ENCODE peak calls at places on chromosomes 7 and 10, in seven cellular contexts. S is BJ, Z is AG09309, U is choroid plexus epithelial cell, E is PC-3, R is Panc1, B is IMR-90. J is an unnamed sample.

GRCh38 chr10:49365675-49366415 is 30.0 kb downstream of the DRGX start:
- DNase-seq in E (no peak), B (no peak), U (no peak), S (no peak), R (no peak), Z (no peak), J (no peak)

GRCh38 chr10:127976286-127976685 is 69.4 kb downstream of the PTPRE start:
- DNase-seq in R (no peak), E (no peak), U (no peak), S (no peak), Z (no peak), B (no peak), J (no peak)

GRCh38 chr10:31749981-31750850 is 178.4 kb downstream of the ARHGAP12 start:
- DNase-seq in E (no peak), R (no peak), Z (no peak), B (no peak), S (no peak), U (no peak), J (no peak)

GRCh38 chr7:18290223-18290622 is 205.3 kb upstream of the HDAC9 start:
- DNase-seq in R (no peak), U (no peak), Z (no peak), S (no peak), E (no peak), B (no peak), J (no peak)

GRCh38 chr10:26612151-26612915 is 85.2 kb upstream of the PDSS1 start:
- DNase-seq in B (no peak), R (no peak), E (no peak), Z (no peak), U (no peak), S (no peak), J (no peak)

GRCh38 chr10:36759111-36759805 is 366.1 kb upstream of the ANKRD30A start:
- DNase-seq in B (peak; percentile 93), S (peak; percentile 77), Z (peak; percentile 90), E (peak; percentile 100), R (peak; percentile 28), U (peak; percentile 91), J (peak; percentile 68)

GRCh38 chr7:91193141-91193540 is 71.1 kb upstream of the FZD1 start:
- DNase-seq in S (no peak), E (no peak), Z (no peak), R (no peak), B (peak; percentile 54), U (peak; percentile 49), J (peak; percentile 12)

GRCh38 chr10:78991187-78991586 is 77.6 kb upstream of the ZMIZ1 start:
- DNase-seq in Z (no peak), E (peak; percentile 100), S (no peak), B (peak; percentile 46), R (peak; percentile 13), U (no peak), J (no peak)

GRCh38 chr7:29977926-29978652 is 11.5 kb downstream of the SCRN1 start:
- DNase-seq in R (no peak), Z (no peak), U (no peak), B (no peak), S (no peak), E (peak; percentile 13), J (no peak)

GRCh38 chr7:117970806-117971205 is 97.6 kb upstream of the CTTNBP2 start:
- DNase-seq in E (no peak), B (no peak), Z (no peak), U (no peak), R (no peak), S (no peak), J (no peak)

GRCh38 chr7:157465597-157466348 is 129.0 kb downstream of the DNAJB6 start:
- DNase-seq in U (peak; percentile 30), E (no peak), R (no peak), Z (no peak), S (no peak), B (no peak), J (no peak)

GRCh38 chr10:35639651-35640311 is 2.3 kb downstream of the FZD8 start:
- DNase-seq in B (peak; percentile 70), R (no peak), E (peak; percentile 81), U (peak; percentile 57), S (no peak), Z (no peak), J (no peak)

GRCh38 chr10:78038105-78038504 is 4.4 kb downstream of the RPS24 start:
- DNase-seq in E (peak; percentile 74), U (no peak), R (no peak), S (no peak), Z (no peak), B (peak; percentile 54), J (no peak)

GRCh38 chr10:71150811-71151210 is 61.6 kb upstream of the UNC5B start:
- DNase-seq in E (no peak), Z (no peak), R (no peak), B (no peak), U (no peak), S (no peak), J (no peak)

GRCh38 chr10:73110345-73110849 is at the start of gene NUDT13:
- DNase-seq in U (peak; percentile 85), E (peak; percentile 72), R (no peak), B (peak; percentile 73), S (no peak), Z (no peak), J (no peak)

GRCh38 chr7:80183900-80184685 is 49.5 kb downstream of the GNAI1 start:
- DNase-seq in U (peak; percentile 34), E (no peak), Z (no peak), B (no peak), R (no peak), S (no peak), J (no peak)

DNA sequence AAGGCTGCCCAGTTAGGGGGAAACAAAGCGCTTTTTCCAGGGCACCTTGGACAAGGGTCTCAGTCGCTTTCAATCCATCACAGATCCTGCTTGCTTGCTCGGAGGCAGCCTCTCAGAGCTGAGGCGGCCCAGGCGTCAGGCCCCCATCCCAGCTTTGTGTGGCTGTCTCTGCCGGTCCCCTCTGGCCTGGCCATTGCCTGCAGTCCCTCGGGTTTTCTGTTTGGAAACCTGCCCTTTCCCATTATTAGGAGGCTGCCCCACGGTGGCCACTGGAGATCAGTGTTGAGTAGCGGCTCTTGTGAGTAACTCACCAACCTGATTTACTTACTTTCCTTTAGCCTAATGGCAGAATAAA is 216.1 kb downstream of the GLRX3 start:
- DNase-seq in Z (no peak), R (no peak), E (no peak), B (no peak), U (no peak), S (no peak), J (no peak)
- TF ChIP-seq CTCF in Z (no peak), R (no peak), E (no peak), B (no peak), U (no peak), S (no peak), J (no peak)

DNA sequence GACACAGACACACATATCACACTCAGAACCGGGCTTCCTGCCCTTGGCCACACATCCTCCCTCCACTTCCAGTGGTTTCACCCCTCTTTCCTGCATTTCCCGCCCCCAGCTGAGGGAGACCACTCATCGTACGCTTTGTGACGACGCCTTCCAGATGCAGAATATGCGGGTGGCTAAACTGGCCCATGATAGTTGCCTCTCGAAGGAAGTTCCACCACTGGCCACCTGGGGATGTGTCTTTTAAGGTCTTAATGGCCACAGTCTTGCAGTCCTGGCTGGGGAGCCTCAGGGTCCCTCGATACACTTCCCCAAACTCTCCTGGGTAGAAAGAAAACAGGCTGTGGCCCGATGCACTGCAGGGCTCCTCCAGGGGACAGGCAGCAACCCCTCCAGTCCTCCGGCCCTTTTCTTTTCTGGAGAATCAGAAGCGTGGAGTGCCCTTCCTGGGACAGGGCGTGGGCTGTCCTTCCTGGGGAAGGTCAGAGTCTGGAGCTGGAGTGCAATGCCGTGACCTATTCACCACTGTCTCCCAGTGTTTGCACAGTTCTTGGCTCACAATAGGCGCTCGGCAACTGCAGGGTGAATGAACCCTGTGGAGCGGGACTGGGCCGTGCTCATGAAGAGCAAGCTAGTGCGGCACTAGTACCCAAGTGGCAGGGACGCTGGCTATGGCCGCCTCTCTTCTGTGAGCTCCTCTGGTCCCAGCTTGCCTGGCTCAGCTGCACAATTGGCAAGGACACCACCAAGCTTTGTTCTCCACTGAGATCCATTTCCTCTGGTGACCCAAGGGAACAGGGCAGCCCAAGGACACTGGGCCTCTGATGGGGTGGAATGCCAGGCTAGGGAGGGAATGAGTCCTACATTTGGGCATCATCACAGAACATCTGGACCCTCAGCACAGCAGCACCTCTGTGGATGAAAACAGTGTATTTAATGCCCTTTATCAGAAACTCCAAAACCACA is 13.2 kb downstream of the EPHA1 start:
- DNase-seq in S (no peak), Z (no peak), U (no peak), R (no peak), B (no peak), E (no peak), J (no peak)
- TF ChIP-seq CTCF in S (no peak), Z (peak; percentile 27), U (peak; percentile 46), R (no peak), B (peak; percentile 16), E (peak; percentile 29), J (peak; percentile 22)

DNA sequence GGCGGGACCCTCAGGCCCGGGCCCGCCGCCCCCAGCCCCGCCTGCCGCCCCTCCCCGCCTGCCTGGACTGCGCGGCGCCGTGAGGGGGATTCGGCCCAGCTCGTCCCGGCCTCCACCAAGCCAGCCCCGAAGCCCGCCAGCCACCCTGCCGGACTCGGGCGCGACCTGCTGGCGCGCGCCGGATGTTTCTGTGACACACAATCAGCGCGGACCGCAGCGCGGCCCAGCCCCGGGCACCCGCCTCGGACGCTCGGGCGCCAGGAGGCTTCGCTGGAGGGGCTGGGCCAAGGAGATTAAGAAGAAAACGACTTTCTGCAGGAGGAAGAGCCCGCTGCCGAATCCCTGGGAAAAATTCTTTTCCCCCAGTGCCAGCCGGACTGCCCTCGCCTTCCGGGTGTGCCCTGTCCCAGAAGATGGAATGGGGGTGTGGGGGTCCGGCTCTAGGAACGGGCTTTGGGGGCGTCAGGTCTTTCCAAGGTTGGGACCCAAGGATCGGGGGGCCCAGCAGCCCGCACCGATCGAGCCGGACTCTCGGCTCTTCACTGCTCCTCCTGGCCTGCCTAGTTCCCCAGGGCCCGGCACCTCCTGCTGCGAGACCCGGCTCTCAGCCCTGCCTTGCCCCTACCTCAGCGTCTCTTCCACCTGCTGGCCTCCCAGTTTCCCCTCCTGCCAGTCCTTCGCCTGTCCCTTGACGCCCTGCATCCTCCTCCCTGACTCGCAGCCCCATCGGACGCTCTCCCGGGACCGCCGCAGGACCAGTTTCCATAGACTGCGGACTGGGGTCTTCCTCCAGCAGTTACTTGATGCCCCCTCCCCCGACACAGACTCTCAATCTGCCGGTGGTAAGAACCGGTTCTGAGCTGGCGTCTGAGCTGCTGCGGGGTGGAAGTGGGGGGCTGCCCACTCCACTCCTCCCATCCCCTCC is 82.7 kb downstream of the PAX2 start:
- DNase-seq in Z (no peak), E (peak; percentile 30), B (no peak), S (no peak), R (no peak), U (no peak), J (no peak)
- TF ChIP-seq CTCF in Z (no peak), E (no peak), B (no peak), S (no peak), R (no peak), U (no peak), J (no peak)

DNA sequence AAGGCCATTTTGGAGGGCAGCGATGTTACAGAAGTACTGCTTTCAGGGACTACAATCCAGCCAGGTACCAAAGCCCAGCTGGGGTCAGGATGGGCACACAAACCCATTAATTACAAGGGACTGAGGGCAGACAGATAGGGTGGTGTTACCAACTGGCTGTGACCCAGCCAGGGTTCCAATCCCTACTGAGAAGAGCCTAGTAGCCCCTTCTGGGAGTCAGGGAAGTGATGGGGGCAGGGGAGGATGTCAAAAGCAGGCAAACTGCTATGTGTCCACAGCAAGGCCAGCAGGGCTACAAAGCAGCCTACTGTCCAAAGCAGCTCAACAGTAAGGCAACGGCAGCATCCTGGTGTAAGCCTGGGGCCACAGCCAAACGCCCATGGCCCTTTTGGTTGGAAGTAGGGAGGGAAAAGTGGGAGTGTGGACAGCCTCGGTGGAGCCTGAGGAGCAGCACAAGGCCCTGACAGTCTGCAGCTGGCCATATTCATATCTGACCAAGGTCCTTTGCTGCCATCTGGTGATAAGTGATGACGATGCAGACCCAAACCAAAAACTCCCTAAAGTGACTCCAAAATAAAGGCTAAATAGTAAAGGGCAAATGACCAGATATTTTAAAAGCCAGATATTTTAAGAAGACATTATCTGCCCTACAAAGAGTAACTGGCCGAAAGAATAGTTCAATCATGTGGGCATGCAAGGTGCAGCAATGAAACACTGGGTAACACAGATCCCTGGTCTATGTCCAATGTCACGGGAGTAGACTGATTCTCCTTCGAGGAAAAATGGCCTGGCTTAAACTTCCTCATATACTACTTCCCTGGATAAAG is 56.9 kb downstream of the XPNPEP1 start:
- DNase-seq in U (peak; percentile 42), Z (no peak), R (no peak), S (no peak), E (peak; percentile 9), B (peak; percentile 16), J (no peak)
- TF ChIP-seq CTCF in U (peak; percentile 47), Z (peak; percentile 28), R (peak; percentile 62), S (peak; percentile 24), E (peak; percentile 49), B (peak; percentile 35), J (no peak)

J was measured in AG04449.